ENCODE peak calls at places on chromosomes 3 and 15, in seven cellular contexts. One of them, this sample, is unnamed.

GRCh38 chr15:98668566-98669308 is 20.4 kb downstream of the IGF1R start:
- ATAC-seq in T-helper 17 cell: peak
- ATAC-seq in CD4-positive, alpha-beta T cell: peak
- ATAC-seq in sciatic nerve: no peak
- ATAC-seq in naive thymus-derived CD4-positive, alpha-beta T cell: peak
- ATAC-seq in Panc1: peak
- ATAC-seq in mucosa of descending colon: no peak
- ATAC-seq in this sample: no peak

GRCh38 chr15:75131269-75131643 is 70.4 kb upstream of the C15orf39 start:
- ATAC-seq in T-helper 17 cell: no peak
- ATAC-seq in CD4-positive, alpha-beta T cell: no peak
- ATAC-seq in sciatic nerve: peak
- ATAC-seq in naive thymus-derived CD4-positive, alpha-beta T cell: peak
- ATAC-seq in Panc1: no peak
- ATAC-seq in mucosa of descending colon: peak
- ATAC-seq in this sample: no peak

GRCh38 chr3:98962189-98962930 is 60.9 kb upstream of the DCBLD2 start:
- ATAC-seq in T-helper 17 cell: no peak
- ATAC-seq in CD4-positive, alpha-beta T cell: no peak
- ATAC-seq in sciatic nerve: no peak
- ATAC-seq in naive thymus-derived CD4-positive, alpha-beta T cell: no peak
- ATAC-seq in Panc1: peak
- ATAC-seq in mucosa of descending colon: no peak
- ATAC-seq in this sample: no peak

GRCh38 chr3:65432388-65433003 is 606.2 kb downstream of the MAGI1 start:
- ATAC-seq in T-helper 17 cell: no peak
- ATAC-seq in CD4-positive, alpha-beta T cell: no peak
- ATAC-seq in sciatic nerve: no peak
- ATAC-seq in naive thymus-derived CD4-positive, alpha-beta T cell: no peak
- ATAC-seq in Panc1: no peak
- ATAC-seq in mucosa of descending colon: no peak
- ATAC-seq in this sample: no peak

GRCh38 chr15:72797338-72797689 is 13.8 kb upstream of the ADPGK start:
- ATAC-seq in T-helper 17 cell: peak
- ATAC-seq in CD4-positive, alpha-beta T cell: no peak
- ATAC-seq in sciatic nerve: peak
- ATAC-seq in naive thymus-derived CD4-positive, alpha-beta T cell: peak
- ATAC-seq in Panc1: peak
- ATAC-seq in mucosa of descending colon: peak
- ATAC-seq in this sample: no peak

GRCh38 chr3:48756640-48757039 is 39.6 kb upstream of the IP6K2 start:
- ATAC-seq in T-helper 17 cell: no peak
- ATAC-seq in CD4-positive, alpha-beta T cell: no peak
- ATAC-seq in sciatic nerve: no peak
- ATAC-seq in naive thymus-derived CD4-positive, alpha-beta T cell: no peak
- ATAC-seq in Panc1: no peak
- ATAC-seq in mucosa of descending colon: no peak
- ATAC-seq in this sample: no peak

GRCh38 chr15:51144021-51144532 is 49.4 kb upstream of the TNFAIP8L3 start:
- ATAC-seq in T-helper 17 cell: no peak
- ATAC-seq in CD4-positive, alpha-beta T cell: no peak
- ATAC-seq in sciatic nerve: no peak
- ATAC-seq in naive thymus-derived CD4-positive, alpha-beta T cell: no peak
- ATAC-seq in Panc1: no peak
- ATAC-seq in mucosa of descending colon: no peak
- ATAC-seq in this sample: no peak

GRCh38 chr3:133041524-133041829 is 3.3 kb downstream of the TMEM108 start:
- ATAC-seq in T-helper 17 cell: no peak
- ATAC-seq in CD4-positive, alpha-beta T cell: no peak
- ATAC-seq in sciatic nerve: no peak
- ATAC-seq in naive thymus-derived CD4-positive, alpha-beta T cell: no peak
- ATAC-seq in Panc1: peak
- ATAC-seq in mucosa of descending colon: no peak
- ATAC-seq in this sample: no peak

GRCh38 chr3:41076399-41076798 is 122.9 kb upstream of the CTNNB1 start:
- ATAC-seq in T-helper 17 cell: no peak
- ATAC-seq in CD4-positive, alpha-beta T cell: no peak
- ATAC-seq in sciatic nerve: no peak
- ATAC-seq in naive thymus-derived CD4-positive, alpha-beta T cell: no peak
- ATAC-seq in Panc1: no peak
- ATAC-seq in mucosa of descending colon: no peak
- ATAC-seq in this sample: no peak

GRCh38 chr15:61584410-61584809 is 355.3 kb upstream of the RORA start:
- ATAC-seq in T-helper 17 cell: no peak
- ATAC-seq in CD4-positive, alpha-beta T cell: no peak
- ATAC-seq in sciatic nerve: no peak
- ATAC-seq in naive thymus-derived CD4-positive, alpha-beta T cell: no peak
- ATAC-seq in Panc1: no peak
- ATAC-seq in mucosa of descending colon: no peak
- ATAC-seq in this sample: no peak

GRCh38 chr3:14418259-14418658 is 15.9 kb downstream of the SLC6A6 start:
- ATAC-seq in T-helper 17 cell: no peak
- ATAC-seq in CD4-positive, alpha-beta T cell: no peak
- ATAC-seq in sciatic nerve: no peak
- ATAC-seq in naive thymus-derived CD4-positive, alpha-beta T cell: peak
- ATAC-seq in Panc1: no peak
- ATAC-seq in mucosa of descending colon: peak
- ATAC-seq in this sample: no peak

GRCh38 chr3:65019412-65020093 is 331.8 kb upstream of the ADAMTS9 start:
- ATAC-seq in T-helper 17 cell: no peak
- ATAC-seq in CD4-positive, alpha-beta T cell: no peak
- ATAC-seq in sciatic nerve: peak
- ATAC-seq in naive thymus-derived CD4-positive, alpha-beta T cell: no peak
- ATAC-seq in Panc1: no peak
- ATAC-seq in mucosa of descending colon: no peak
- ATAC-seq in this sample: no peak

GRCh38 chr3:14369675-14370669 is 32.4 kb upstream of the SLC6A6 start:
- ATAC-seq in T-helper 17 cell: no peak
- ATAC-seq in CD4-positive, alpha-beta T cell: no peak
- ATAC-seq in sciatic nerve: no peak
- ATAC-seq in naive thymus-derived CD4-positive, alpha-beta T cell: no peak
- ATAC-seq in Panc1: peak
- ATAC-seq in mucosa of descending colon: peak
- ATAC-seq in this sample: no peak

GRCh38 chr3:151034303-151034702 is 51.2 kb upstream of the MED12L start:
- ATAC-seq in T-helper 17 cell: no peak
- ATAC-seq in CD4-positive, alpha-beta T cell: no peak
- ATAC-seq in sciatic nerve: no peak
- ATAC-seq in naive thymus-derived CD4-positive, alpha-beta T cell: no peak
- ATAC-seq in Panc1: no peak
- ATAC-seq in mucosa of descending colon: no peak
- ATAC-seq in this sample: peak

This sample was measured in stimulated activated memory B cell treated with anti-CD40 and anti-IgM and Interleukin-4, amounts not matched to agents 10 μg/mL and 1 μg/mL and 100 μg/mL, for 72 hours.